ENCODE peak calls at places on chromosomes 4 and X, in five cellular contexts. One of them, this sample, is unnamed.

GRCh38 chr4:7860600-7861158 is 79.0 kb downstream of the AFAP1 start:
- DNase-seq in EH: no peak
- DNase-seq in HEK293T: no peak
- DNase-seq in GM03348: no peak
- DNase-seq in cardiac muscle cell: no peak
- DNase-seq in this sample: no peak

GRCh38 chrX:149230689-149231088 is 274.4 kb downstream of the IDS start:
- DNase-seq in EH: no peak
- DNase-seq in HEK293T: no peak
- DNase-seq in GM03348: no peak
- DNase-seq in cardiac muscle cell: no peak
- DNase-seq in this sample: no peak

GRCh38 chr4:175705407-175705806 is 106.7 kb downstream of the GPM6A start:
- DNase-seq in EH: no peak
- DNase-seq in HEK293T: peak
- DNase-seq in GM03348: no peak
- DNase-seq in cardiac muscle cell: peak
- DNase-seq in this sample: no peak

GRCh38 chr4:76199664-76200211 is 13.9 kb downstream of the SCARB2 start:
- DNase-seq in EH: no peak
- DNase-seq in HEK293T: no peak
- DNase-seq in GM03348: no peak
- DNase-seq in cardiac muscle cell: no peak
- DNase-seq in this sample: no peak

GRCh38 chrX:12210196-12210815 is 72.0 kb downstream of the FRMPD4 start:
- DNase-seq in EH: peak
- DNase-seq in HEK293T: no peak
- DNase-seq in GM03348: peak
- DNase-seq in cardiac muscle cell: no peak
- DNase-seq in this sample: no peak

GRCh38 chrX:19280636-19281035 is 63.1 kb upstream of the PDHA1 start:
- DNase-seq in EH: no peak
- DNase-seq in HEK293T: no peak
- DNase-seq in GM03348: no peak
- DNase-seq in cardiac muscle cell: no peak
- DNase-seq in this sample: no peak

GRCh38 chr4:108072300-108072699 is 82.6 kb downstream of the HADH start:
- DNase-seq in EH: no peak
- DNase-seq in HEK293T: peak
- DNase-seq in GM03348: no peak
- DNase-seq in cardiac muscle cell: no peak
- DNase-seq in this sample: peak

GRCh38 chrX:15055146-15055930 is 182.1 kb downstream of the MOSPD2 start:
- DNase-seq in EH: peak
- DNase-seq in HEK293T: no peak
- DNase-seq in GM03348: peak
- DNase-seq in cardiac muscle cell: no peak
- DNase-seq in this sample: no peak

GRCh38 chr4:138938371-138938699 is 77.2 kb upstream of the NOCT start:
- DNase-seq in EH: peak
- DNase-seq in HEK293T: peak
- DNase-seq in GM03348: peak
- DNase-seq in cardiac muscle cell: peak
- DNase-seq in this sample: peak

GRCh38 chrX:153353416-153353815 is 19.5 kb downstream of the ZNF275 start:
- DNase-seq in EH: peak
- DNase-seq in HEK293T: peak
- DNase-seq in GM03348: no peak
- DNase-seq in cardiac muscle cell: no peak
- DNase-seq in this sample: peak

GRCh38 chr4:83010111-83010521 is 507 bp downstream of the LIN54 start:
- DNase-seq in EH: peak
- DNase-seq in HEK293T: no peak
- DNase-seq in GM03348: peak
- DNase-seq in cardiac muscle cell: peak
- DNase-seq in this sample: peak

GRCh38 chr4:77465271-77465670 is 140.3 kb upstream of the CXCL13 start:
- DNase-seq in EH: peak
- DNase-seq in HEK293T: peak
- DNase-seq in GM03348: peak
- DNase-seq in cardiac muscle cell: no peak
- DNase-seq in this sample: no peak

GRCh38 chrX:120457766-120458180 is 11.3 kb downstream of the LAMP2 start:
- DNase-seq in EH: peak
- DNase-seq in HEK293T: no peak
- DNase-seq in GM03348: peak
- DNase-seq in cardiac muscle cell: no peak
- DNase-seq in this sample: no peak

GRCh38 chr4:26178874-26179273 is 141.9 kb upstream of the RBPJ start:
- DNase-seq in EH: no peak
- DNase-seq in HEK293T: no peak
- DNase-seq in GM03348: no peak
- DNase-seq in cardiac muscle cell: no peak
- DNase-seq in this sample: peak

GRCh38 chr4:168152837-168153500 is 60.6 kb downstream of the ANXA10 start:
- DNase-seq in EH: no peak
- DNase-seq in HEK293T: no peak
- DNase-seq in GM03348: no peak
- DNase-seq in cardiac muscle cell: no peak
- DNase-seq in this sample: no peak

GRCh38 chrX:49286136-49286535 is 16.5 kb downstream of the PPP1R3F start:
- DNase-seq in EH: no peak
- DNase-seq in HEK293T: no peak
- DNase-seq in GM03348: no peak
- DNase-seq in cardiac muscle cell: no peak
- DNase-seq in this sample: no peak

GRCh38 chrX:73563740-73564073 is 710 bp downstream of the CHIC1 start:
- DNase-seq in EH: peak
- DNase-seq in HEK293T: peak
- DNase-seq in GM03348: no peak
- DNase-seq in cardiac muscle cell: no peak
- DNase-seq in this sample: no peak

GRCh38 chr4:29558789-29559188 is 1161.4 kb upstream of the PCDH7 start:
- DNase-seq in EH: no peak
- DNase-seq in HEK293T: no peak
- DNase-seq in GM03348: no peak
- DNase-seq in cardiac muscle cell: no peak
- DNase-seq in this sample: no peak

GRCh38 chr4:15410750-15411149 is 17.1 kb upstream of the C1QTNF7 start:
- DNase-seq in EH: no peak
- DNase-seq in HEK293T: no peak
- DNase-seq in GM03348: no peak
- DNase-seq in cardiac muscle cell: peak
- DNase-seq in this sample: no peak

GRCh38 chr4:157076578-157076947 is 613 bp downstream of the GLRB start:
- DNase-seq in EH: no peak
- DNase-seq in HEK293T: peak
- DNase-seq in GM03348: no peak
- DNase-seq in cardiac muscle cell: no peak
- DNase-seq in this sample: peak

GRCh38 chr4:123159479-123159878 is 237.1 kb upstream of the NUDT6 start:
- DNase-seq in EH: no peak
- DNase-seq in HEK293T: no peak
- DNase-seq in GM03348: no peak
- DNase-seq in cardiac muscle cell: no peak
- DNase-seq in this sample: no peak

GRCh38 chr4:36213956-36214355 is 30.4 kb downstream of the ARAP2 start:
- DNase-seq in EH: no peak
- DNase-seq in HEK293T: no peak
- DNase-seq in GM03348: no peak
- DNase-seq in cardiac muscle cell: no peak
- DNase-seq in this sample: peak

GRCh38 chr4:41693629-41694028 is 54.9 kb downstream of the PHOX2B start:
- DNase-seq in EH: peak
- DNase-seq in HEK293T: peak
- DNase-seq in GM03348: peak
- DNase-seq in cardiac muscle cell: peak
- DNase-seq in this sample: no peak

GRCh38 chr4:106238819-106239420 is 77.1 kb downstream of the TBCK start:
- DNase-seq in EH: peak
- DNase-seq in HEK293T: peak
- DNase-seq in GM03348: peak
- DNase-seq in cardiac muscle cell: peak
- DNase-seq in this sample: peak

This sample was measured in NCI-H146.